ENCODE peak calls at places on chromosomes 11 and 22, in four cellular contexts. One of them, this sample, is unnamed.

GRCh38 chr11:70140859-70141489 is 62.1 kb upstream of the FADD start:
- DNase-seq in HCT116: no peak
- DNase-seq in progenitor cell of endocrine pancreas: no peak
- DNase-seq in activated CD8-positive, alpha-beta T cell treated with anti-CD3 and anti-CD28 coated beads for 36 hours: no peak
- DNase-seq in this sample: no peak

GRCh38 chr11:14310696-14311095 is 48.3 kb downstream of the RRAS2 start:
- DNase-seq in progenitor cell of endocrine pancreas: no peak
- DNase-seq in HCT116: no peak
- DNase-seq in activated CD8-positive, alpha-beta T cell treated with anti-CD3 and anti-CD28 coated beads for 36 hours: no peak
- DNase-seq in this sample: no peak

GRCh38 chr22:45612451-45612901 is 59.2 kb upstream of the ATXN10 start:
- DNase-seq in HCT116: no peak
- DNase-seq in activated CD8-positive, alpha-beta T cell treated with anti-CD3 and anti-CD28 coated beads for 36 hours: peak
- DNase-seq in progenitor cell of endocrine pancreas: no peak
- DNase-seq in this sample: peak

GRCh38 chr11:34050536-34050935 is 995 bp upstream of the CAPRIN1 start:
- DNase-seq in HCT116: no peak
- DNase-seq in progenitor cell of endocrine pancreas: no peak
- DNase-seq in activated CD8-positive, alpha-beta T cell treated with anti-CD3 and anti-CD28 coated beads for 36 hours: no peak
- DNase-seq in this sample: no peak

GRCh38 chr11:73235236-73235786 is 17.2 kb downstream of the P2RY2 start:
- DNase-seq in activated CD8-positive, alpha-beta T cell treated with anti-CD3 and anti-CD28 coated beads for 36 hours: no peak
- DNase-seq in progenitor cell of endocrine pancreas: no peak
- DNase-seq in HCT116: no peak
- DNase-seq in this sample: no peak

GRCh38 chr22:41501209-41501608 is 32.3 kb downstream of the ACO2 start:
- DNase-seq in progenitor cell of endocrine pancreas: no peak
- DNase-seq in HCT116: no peak
- DNase-seq in activated CD8-positive, alpha-beta T cell treated with anti-CD3 and anti-CD28 coated beads for 36 hours: peak
- DNase-seq in this sample: no peak

GRCh38 chr22:47534150-47535133 is 772.0 kb downstream of the TBC1D22A start:
- DNase-seq in HCT116: no peak
- DNase-seq in progenitor cell of endocrine pancreas: no peak
- DNase-seq in activated CD8-positive, alpha-beta T cell treated with anti-CD3 and anti-CD28 coated beads for 36 hours: no peak
- DNase-seq in this sample: no peak

GRCh38 chr11:74726547-74727182 is 4.6 kb downstream of the CHRDL2 start:
- DNase-seq in HCT116: peak
- DNase-seq in activated CD8-positive, alpha-beta T cell treated with anti-CD3 and anti-CD28 coated beads for 36 hours: peak
- DNase-seq in progenitor cell of endocrine pancreas: peak
- DNase-seq in this sample: peak

GRCh38 chr11:70522613-70523311 is 124.4 kb downstream of the CTTN start:
- DNase-seq in progenitor cell of endocrine pancreas: no peak
- DNase-seq in activated CD8-positive, alpha-beta T cell treated with anti-CD3 and anti-CD28 coated beads for 36 hours: no peak
- DNase-seq in HCT116: no peak
- DNase-seq in this sample: no peak

GRCh38 chr22:19832476-19833108 is 22.1 kb downstream of the GNB1L start:
- DNase-seq in activated CD8-positive, alpha-beta T cell treated with anti-CD3 and anti-CD28 coated beads for 36 hours: no peak
- DNase-seq in progenitor cell of endocrine pancreas: no peak
- DNase-seq in HCT116: no peak
- DNase-seq in this sample: no peak

GRCh38 chr11:46983598-46983997 is 47.0 kb downstream of the CSTPP1 start:
- DNase-seq in HCT116: no peak
- DNase-seq in progenitor cell of endocrine pancreas: no peak
- DNase-seq in activated CD8-positive, alpha-beta T cell treated with anti-CD3 and anti-CD28 coated beads for 36 hours: no peak
- DNase-seq in this sample: no peak

GRCh38 chr11:3155216-3155615 is 9.9 kb downstream of the OSBPL5 start:
- DNase-seq in HCT116: no peak
- DNase-seq in activated CD8-positive, alpha-beta T cell treated with anti-CD3 and anti-CD28 coated beads for 36 hours: no peak
- DNase-seq in progenitor cell of endocrine pancreas: no peak
- DNase-seq in this sample: no peak

GRCh38 chr11:66429983-66430602 is 8.6 kb downstream of the MRPL11 start:
- DNase-seq in progenitor cell of endocrine pancreas: peak
- DNase-seq in activated CD8-positive, alpha-beta T cell treated with anti-CD3 and anti-CD28 coated beads for 36 hours: peak
- DNase-seq in HCT116: peak
- DNase-seq in this sample: peak

GRCh38 chr11:23359297-23359696 is 499.0 kb upstream of the CCDC179 start:
- DNase-seq in progenitor cell of endocrine pancreas: no peak
- DNase-seq in HCT116: no peak
- DNase-seq in activated CD8-positive, alpha-beta T cell treated with anti-CD3 and anti-CD28 coated beads for 36 hours: no peak
- DNase-seq in this sample: no peak

GRCh38 chr11:845872-846271 is 3.2 kb downstream of the TSPAN4 start:
- DNase-seq in progenitor cell of endocrine pancreas: no peak
- DNase-seq in HCT116: no peak
- DNase-seq in activated CD8-positive, alpha-beta T cell treated with anti-CD3 and anti-CD28 coated beads for 36 hours: no peak
- DNase-seq in this sample: no peak

GRCh38 chr22:45317551-45318167 is 7.9 kb downstream of the FAM118A start:
- DNase-seq in activated CD8-positive, alpha-beta T cell treated with anti-CD3 and anti-CD28 coated beads for 36 hours: peak
- DNase-seq in progenitor cell of endocrine pancreas: no peak
- DNase-seq in HCT116: no peak
- DNase-seq in this sample: peak

GRCh38 chr11:47448566-47449427 is at the start of gene RAPSN:
- DNase-seq in activated CD8-positive, alpha-beta T cell treated with anti-CD3 and anti-CD28 coated beads for 36 hours: no peak
- DNase-seq in progenitor cell of endocrine pancreas: no peak
- DNase-seq in HCT116: no peak
- DNase-seq in this sample: no peak

GRCh38 chr11:19201737-19202605 is at the start of gene CSRP3:
- DNase-seq in activated CD8-positive, alpha-beta T cell treated with anti-CD3 and anti-CD28 coated beads for 36 hours: no peak
- DNase-seq in HCT116: no peak
- DNase-seq in progenitor cell of endocrine pancreas: no peak
- DNase-seq in this sample: no peak

GRCh38 chr11:88206746-88207145 is 31.5 kb upstream of the RAB38 start:
- DNase-seq in activated CD8-positive, alpha-beta T cell treated with anti-CD3 and anti-CD28 coated beads for 36 hours: no peak
- DNase-seq in HCT116: no peak
- DNase-seq in progenitor cell of endocrine pancreas: no peak
- DNase-seq in this sample: no peak

GRCh38 chr22:23894710-23895598 is 771 bp downstream of the MIF start:
- DNase-seq in activated CD8-positive, alpha-beta T cell treated with anti-CD3 and anti-CD28 coated beads for 36 hours: peak
- DNase-seq in HCT116: peak
- DNase-seq in progenitor cell of endocrine pancreas: peak
- DNase-seq in this sample: peak

GRCh38 chr11:112315861-112316739 is 55.4 kb upstream of the PLET1 start:
- DNase-seq in HCT116: no peak
- DNase-seq in progenitor cell of endocrine pancreas: no peak
- DNase-seq in activated CD8-positive, alpha-beta T cell treated with anti-CD3 and anti-CD28 coated beads for 36 hours: no peak
- DNase-seq in this sample: no peak

GRCh38 chr11:45725776-45726606 is 60.6 kb upstream of the CHST1 start:
- DNase-seq in HCT116: no peak
- DNase-seq in progenitor cell of endocrine pancreas: no peak
- DNase-seq in activated CD8-positive, alpha-beta T cell treated with anti-CD3 and anti-CD28 coated beads for 36 hours: no peak
- DNase-seq in this sample: no peak
- TF ChIP-seq CTCF in HCT116: no peak
- TF ChIP-seq CTCF in progenitor cell of endocrine pancreas: no peak
- TF ChIP-seq CTCF in activated CD8-positive, alpha-beta T cell treated with anti-CD3 and anti-CD28 coated beads for 36 hours: no peak
- TF ChIP-seq CTCF in this sample: no peak

GRCh38 chr11:21142007-21142406 is 472.6 kb downstream of the NELL1 start:
- DNase-seq in progenitor cell of endocrine pancreas: no peak
- DNase-seq in HCT116: no peak
- DNase-seq in activated CD8-positive, alpha-beta T cell treated with anti-CD3 and anti-CD28 coated beads for 36 hours: no peak
- DNase-seq in this sample: no peak
- TF ChIP-seq CTCF in progenitor cell of endocrine pancreas: peak
- TF ChIP-seq CTCF in HCT116: no peak
- TF ChIP-seq CTCF in activated CD8-positive, alpha-beta T cell treated with anti-CD3 and anti-CD28 coated beads for 36 hours: no peak
- TF ChIP-seq CTCF in this sample: peak

DNA sequence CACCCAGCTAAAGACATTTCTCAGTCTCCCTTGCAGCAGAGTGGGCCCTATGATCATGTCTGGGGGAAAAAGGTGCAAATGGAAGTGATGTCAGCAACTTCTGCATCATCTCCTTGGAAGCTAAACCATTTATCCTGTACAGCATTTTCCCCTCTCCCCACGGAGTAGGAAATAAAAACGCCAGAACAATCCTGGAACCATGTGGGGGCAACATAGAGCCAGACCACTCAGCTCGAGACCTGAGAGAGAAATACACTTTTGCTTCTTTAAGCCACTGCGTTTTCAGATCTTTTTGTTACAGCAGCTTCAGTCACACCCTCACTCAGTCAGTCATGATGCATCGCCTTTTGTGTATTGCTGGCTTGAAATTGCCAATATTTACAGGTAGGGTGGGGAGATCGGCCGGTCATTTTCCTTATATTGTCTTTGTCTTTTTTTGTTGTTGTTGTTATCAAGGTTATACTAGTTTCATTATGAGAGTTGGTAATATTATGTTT is 9.1 kb upstream of the RAC2 start:
- DNase-seq in progenitor cell of endocrine pancreas: no peak
- DNase-seq in activated CD8-positive, alpha-beta T cell treated with anti-CD3 and anti-CD28 coated beads for 36 hours: no peak
- DNase-seq in HCT116: no peak
- DNase-seq in this sample: peak
- TF ChIP-seq CTCF in progenitor cell of endocrine pancreas: peak
- TF ChIP-seq CTCF in activated CD8-positive, alpha-beta T cell treated with anti-CD3 and anti-CD28 coated beads for 36 hours: no peak
- TF ChIP-seq CTCF in HCT116: no peak
- TF ChIP-seq CTCF in this sample: no peak

GRCh38 chr11:64713031-64713780 is 9.8 kb downstream of the NRXN2 start:
- DNase-seq in activated CD8-positive, alpha-beta T cell treated with anti-CD3 and anti-CD28 coated beads for 36 hours: no peak
- DNase-seq in HCT116: no peak
- DNase-seq in progenitor cell of endocrine pancreas: peak
- DNase-seq in this sample: peak
- TF ChIP-seq CTCF in activated CD8-positive, alpha-beta T cell treated with anti-CD3 and anti-CD28 coated beads for 36 hours: no peak
- TF ChIP-seq CTCF in HCT116: no peak
- TF ChIP-seq CTCF in progenitor cell of endocrine pancreas: no peak
- TF ChIP-seq CTCF in this sample: no peak

DNA sequence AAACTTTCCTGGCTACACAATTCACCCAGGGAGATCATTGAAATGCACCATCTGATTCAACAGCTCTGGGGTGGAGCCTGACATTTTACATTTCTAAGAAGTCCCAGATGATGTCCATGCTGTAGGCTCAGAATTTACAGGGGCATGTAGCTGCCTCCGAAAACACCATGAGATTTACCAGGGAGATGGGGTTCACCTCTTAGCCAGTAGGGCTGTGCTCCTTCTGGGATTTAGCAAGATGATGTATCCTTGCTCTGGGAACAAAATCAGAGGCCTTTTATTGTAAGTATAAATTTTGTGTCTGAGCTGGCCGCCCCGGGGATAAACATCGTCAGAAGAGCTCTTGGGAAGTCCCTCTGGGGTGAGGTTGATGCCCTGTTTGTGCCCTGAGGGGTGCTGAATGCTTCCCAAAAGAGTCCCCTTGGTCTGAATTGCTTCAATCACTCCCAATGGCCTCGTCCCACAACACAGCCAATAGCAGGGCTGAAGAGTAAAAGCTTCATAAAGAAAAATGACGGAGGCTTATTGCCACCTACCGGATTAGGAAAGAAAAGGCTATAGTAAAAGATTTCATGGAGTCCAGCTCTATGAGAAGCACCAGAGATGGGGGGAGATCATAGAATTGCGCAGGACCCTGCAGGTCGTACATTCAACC is 33.4 kb upstream of the API5 start:
- DNase-seq in progenitor cell of endocrine pancreas: no peak
- DNase-seq in activated CD8-positive, alpha-beta T cell treated with anti-CD3 and anti-CD28 coated beads for 36 hours: no peak
- DNase-seq in HCT116: peak
- DNase-seq in this sample: no peak
- TF ChIP-seq CTCF in progenitor cell of endocrine pancreas: peak
- TF ChIP-seq CTCF in activated CD8-positive, alpha-beta T cell treated with anti-CD3 and anti-CD28 coated beads for 36 hours: peak
- TF ChIP-seq CTCF in HCT116: no peak
- TF ChIP-seq CTCF in this sample: peak

DNA sequence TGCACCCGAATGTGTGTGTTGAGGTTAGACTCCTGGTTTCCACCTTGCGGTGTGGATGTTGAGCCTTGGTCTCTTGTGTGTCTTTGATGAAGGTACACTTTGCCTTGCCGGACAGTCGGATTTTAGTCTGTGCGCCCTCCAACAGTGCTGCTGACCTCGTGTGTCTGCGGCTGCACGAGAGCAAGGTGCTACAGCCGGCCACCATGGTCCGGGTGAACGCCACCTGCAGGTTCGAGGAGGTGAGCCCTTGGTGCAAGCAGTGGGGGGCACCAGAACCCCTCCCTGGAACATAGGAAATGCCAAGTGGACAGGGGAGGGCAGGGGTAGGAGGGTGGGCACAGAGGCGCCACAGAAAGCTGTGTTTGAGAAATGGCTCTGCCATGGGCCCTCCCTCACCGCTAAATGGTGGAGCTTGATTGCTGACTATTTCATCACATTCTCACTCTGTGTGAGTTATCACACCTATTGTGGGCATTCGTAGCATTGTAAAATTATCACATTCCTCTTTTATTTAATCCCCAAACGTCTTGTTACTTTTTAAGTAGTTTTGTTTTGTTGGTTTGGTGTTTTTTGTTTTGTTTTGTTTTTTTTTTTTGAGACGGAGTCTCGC is 26.4 kb upstream of the PANX2 start:
- DNase-seq in activated CD8-positive, alpha-beta T cell treated with anti-CD3 and anti-CD28 coated beads for 36 hours: no peak
- DNase-seq in HCT116: no peak
- DNase-seq in progenitor cell of endocrine pancreas: no peak
- DNase-seq in this sample: no peak
- TF ChIP-seq CTCF in activated CD8-positive, alpha-beta T cell treated with anti-CD3 and anti-CD28 coated beads for 36 hours: no peak
- TF ChIP-seq CTCF in HCT116: no peak
- TF ChIP-seq CTCF in progenitor cell of endocrine pancreas: no peak
- TF ChIP-seq CTCF in this sample: no peak

DNA sequence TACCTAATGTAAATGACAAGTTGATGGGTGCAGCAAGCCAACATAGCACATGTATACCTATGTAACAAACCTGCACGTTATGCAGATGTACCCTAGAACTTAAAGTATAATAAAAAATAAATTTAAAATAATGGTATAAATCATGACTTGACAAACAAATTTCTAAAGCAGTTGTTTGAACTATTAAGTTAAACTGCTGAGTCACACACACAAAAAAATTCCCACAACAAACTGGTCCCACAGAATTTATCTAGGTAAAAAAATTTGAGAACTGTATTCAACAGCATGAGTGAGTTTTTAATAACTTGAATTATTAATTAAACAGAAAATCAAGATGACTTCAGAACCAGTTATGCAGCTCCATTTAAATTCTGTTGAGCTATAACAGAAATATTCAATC is 186.0 kb upstream of the SOX6 start:
- DNase-seq in HCT116: no peak
- DNase-seq in progenitor cell of endocrine pancreas: no peak
- DNase-seq in activated CD8-positive, alpha-beta T cell treated with anti-CD3 and anti-CD28 coated beads for 36 hours: no peak
- DNase-seq in this sample: no peak
- TF ChIP-seq CTCF in HCT116: no peak
- TF ChIP-seq CTCF in progenitor cell of endocrine pancreas: no peak
- TF ChIP-seq CTCF in activated CD8-positive, alpha-beta T cell treated with anti-CD3 and anti-CD28 coated beads for 36 hours: no peak
- TF ChIP-seq CTCF in this sample: no peak

DNA sequence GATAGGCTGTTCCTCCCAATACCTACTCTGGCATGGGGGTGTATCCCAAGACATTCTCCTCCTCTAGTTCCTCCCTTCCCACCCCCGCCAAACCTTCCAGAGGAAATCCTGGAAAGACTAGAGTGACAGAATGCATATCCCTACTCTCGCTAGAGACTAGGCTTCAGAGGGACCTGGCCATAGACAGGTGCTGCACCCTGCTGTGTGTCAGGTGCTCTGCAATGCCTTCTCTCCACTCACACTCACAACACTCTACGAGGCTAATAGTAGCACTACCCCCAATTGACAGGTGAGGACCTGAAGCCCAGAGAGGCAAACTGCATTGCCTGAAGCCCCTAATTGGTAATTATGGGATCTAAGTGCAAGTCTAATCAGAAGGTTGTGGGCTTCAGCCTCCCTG is 46.2 kb upstream of the LMO1 start:
- DNase-seq in HCT116: no peak
- DNase-seq in progenitor cell of endocrine pancreas: no peak
- DNase-seq in activated CD8-positive, alpha-beta T cell treated with anti-CD3 and anti-CD28 coated beads for 36 hours: no peak
- DNase-seq in this sample: no peak
- TF ChIP-seq CTCF in HCT116: peak
- TF ChIP-seq CTCF in progenitor cell of endocrine pancreas: peak
- TF ChIP-seq CTCF in activated CD8-positive, alpha-beta T cell treated with anti-CD3 and anti-CD28 coated beads for 36 hours: no peak
- TF ChIP-seq CTCF in this sample: no peak

GRCh38 chr11:123407124-123407995 is 22.7 kb upstream of the GRAMD1B start:
- DNase-seq in HCT116: peak
- DNase-seq in activated CD8-positive, alpha-beta T cell treated with anti-CD3 and anti-CD28 coated beads for 36 hours: peak
- DNase-seq in progenitor cell of endocrine pancreas: peak
- DNase-seq in this sample: no peak
- TF ChIP-seq CTCF in HCT116: peak
- TF ChIP-seq CTCF in activated CD8-positive, alpha-beta T cell treated with anti-CD3 and anti-CD28 coated beads for 36 hours: peak
- TF ChIP-seq CTCF in progenitor cell of endocrine pancreas: peak
- TF ChIP-seq CTCF in this sample: peak

This sample was measured in glutamatergic neuron.